ENCODE peak calls at places on chromosome 18, in seven cellular contexts. One of them, this sample, is unnamed.

GRCh38 chr18:49052891-49053644 is 102.3 kb upstream of the SMAD7 start:
- DNase-seq in epithelial cell of proximal tubule: no peak
- DNase-seq in stimulated activated naive B cell treated with anti-CD40 and anti-IgM and Interleukin-4, amounts not matched to agents 10 μg/mL and 1 μg/mL and 100 μg/mL, for 72 hours: no peak
- DNase-seq in HTR-8/SVneo: peak; percentile 34
- DNase-seq in HCT116: no peak
- DNase-seq in NCI-H1436 treated with DMSO at 0.1 percent for 48 hours: no peak
- DNase-seq in GM04503: peak; percentile 98
- DNase-seq in this sample: peak; percentile 19

GRCh38 chr18:37712776-37713175 is 147.2 kb upstream of the CELF4 start:
- DNase-seq in epithelial cell of proximal tubule: no peak
- DNase-seq in stimulated activated naive B cell treated with anti-CD40 and anti-IgM and Interleukin-4, amounts not matched to agents 10 μg/mL and 1 μg/mL and 100 μg/mL, for 72 hours: no peak
- DNase-seq in HTR-8/SVneo: no peak
- DNase-seq in HCT116: no peak
- DNase-seq in NCI-H1436 treated with DMSO at 0.1 percent for 48 hours: no peak
- DNase-seq in GM04503: no peak
- DNase-seq in this sample: no peak

GRCh38 chr18:21474621-21475020 is 125.9 kb downstream of the ESCO1 start:
- DNase-seq in epithelial cell of proximal tubule: no peak
- DNase-seq in stimulated activated naive B cell treated with anti-CD40 and anti-IgM and Interleukin-4, amounts not matched to agents 10 μg/mL and 1 μg/mL and 100 μg/mL, for 72 hours: no peak
- DNase-seq in HTR-8/SVneo: no peak
- DNase-seq in HCT116: no peak
- DNase-seq in NCI-H1436 treated with DMSO at 0.1 percent for 48 hours: no peak
- DNase-seq in GM04503: no peak
- DNase-seq in this sample: no peak

GRCh38 chr18:32271649-32272324 is 81.9 kb downstream of the MEP1B start:
- DNase-seq in epithelial cell of proximal tubule: peak; percentile 22
- DNase-seq in stimulated activated naive B cell treated with anti-CD40 and anti-IgM and Interleukin-4, amounts not matched to agents 10 μg/mL and 1 μg/mL and 100 μg/mL, for 72 hours: no peak
- DNase-seq in HTR-8/SVneo: peak; percentile 11
- DNase-seq in HCT116: peak; percentile 16
- DNase-seq in NCI-H1436 treated with DMSO at 0.1 percent for 48 hours: peak; percentile 33
- DNase-seq in GM04503: no peak
- DNase-seq in this sample: peak; percentile 66

GRCh38 chr18:23752796-23753195 is 63.5 kb downstream of the LAMA3 start:
- DNase-seq in epithelial cell of proximal tubule: no peak
- DNase-seq in stimulated activated naive B cell treated with anti-CD40 and anti-IgM and Interleukin-4, amounts not matched to agents 10 μg/mL and 1 μg/mL and 100 μg/mL, for 72 hours: no peak
- DNase-seq in HTR-8/SVneo: no peak
- DNase-seq in HCT116: no peak
- DNase-seq in NCI-H1436 treated with DMSO at 0.1 percent for 48 hours: no peak
- DNase-seq in GM04503: peak; percentile 10
- DNase-seq in this sample: no peak

GRCh38 chr18:10010611-10011015 is 96.8 kb downstream of the VAPA start:
- DNase-seq in epithelial cell of proximal tubule: peak; percentile 80
- DNase-seq in stimulated activated naive B cell treated with anti-CD40 and anti-IgM and Interleukin-4, amounts not matched to agents 10 μg/mL and 1 μg/mL and 100 μg/mL, for 72 hours: no peak
- DNase-seq in HTR-8/SVneo: peak; percentile 29
- DNase-seq in HCT116: no peak
- DNase-seq in NCI-H1436 treated with DMSO at 0.1 percent for 48 hours: no peak
- DNase-seq in GM04503: peak; percentile 99
- DNase-seq in this sample: no peak

GRCh38 chr18:50849448-50849847 is 29.5 kb upstream of the ME2 start:
- DNase-seq in epithelial cell of proximal tubule: no peak
- DNase-seq in stimulated activated naive B cell treated with anti-CD40 and anti-IgM and Interleukin-4, amounts not matched to agents 10 μg/mL and 1 μg/mL and 100 μg/mL, for 72 hours: no peak
- DNase-seq in HTR-8/SVneo: no peak
- DNase-seq in HCT116: no peak
- DNase-seq in NCI-H1436 treated with DMSO at 0.1 percent for 48 hours: no peak
- DNase-seq in GM04503: no peak
- DNase-seq in this sample: no peak

GRCh38 chr18:10431680-10432079 is 22.8 kb upstream of the APCDD1 start:
- DNase-seq in epithelial cell of proximal tubule: no peak
- DNase-seq in stimulated activated naive B cell treated with anti-CD40 and anti-IgM and Interleukin-4, amounts not matched to agents 10 μg/mL and 1 μg/mL and 100 μg/mL, for 72 hours: no peak
- DNase-seq in HTR-8/SVneo: no peak
- DNase-seq in HCT116: no peak
- DNase-seq in NCI-H1436 treated with DMSO at 0.1 percent for 48 hours: no peak
- DNase-seq in GM04503: no peak
- DNase-seq in this sample: no peak

GRCh38 chr18:58362027-58362575 is 266.8 kb downstream of the ALPK2 start:
- DNase-seq in epithelial cell of proximal tubule: peak; percentile 63
- DNase-seq in stimulated activated naive B cell treated with anti-CD40 and anti-IgM and Interleukin-4, amounts not matched to agents 10 μg/mL and 1 μg/mL and 100 μg/mL, for 72 hours: no peak
- DNase-seq in HTR-8/SVneo: peak; percentile 25
- DNase-seq in HCT116: no peak
- DNase-seq in NCI-H1436 treated with DMSO at 0.1 percent for 48 hours: no peak
- DNase-seq in GM04503: peak; percentile 97
- DNase-seq in this sample: no peak

GRCh38 chr18:22194151-22194598 is 24.8 kb downstream of the GATA6 start:
- DNase-seq in epithelial cell of proximal tubule: no peak
- DNase-seq in stimulated activated naive B cell treated with anti-CD40 and anti-IgM and Interleukin-4, amounts not matched to agents 10 μg/mL and 1 μg/mL and 100 μg/mL, for 72 hours: no peak
- DNase-seq in HTR-8/SVneo: no peak
- DNase-seq in HCT116: no peak
- DNase-seq in NCI-H1436 treated with DMSO at 0.1 percent for 48 hours: no peak
- DNase-seq in GM04503: no peak
- DNase-seq in this sample: no peak

GRCh38 chr18:50427896-50428295 is 53.0 kb downstream of the SKA1 start:
- DNase-seq in epithelial cell of proximal tubule: no peak
- DNase-seq in stimulated activated naive B cell treated with anti-CD40 and anti-IgM and Interleukin-4, amounts not matched to agents 10 μg/mL and 1 μg/mL and 100 μg/mL, for 72 hours: no peak
- DNase-seq in HTR-8/SVneo: no peak
- DNase-seq in HCT116: no peak
- DNase-seq in NCI-H1436 treated with DMSO at 0.1 percent for 48 hours: no peak
- DNase-seq in GM04503: no peak
- DNase-seq in this sample: no peak

GRCh38 chr18:74499633-74500032 is 3.5 kb downstream of the CNDP2 start:
- DNase-seq in epithelial cell of proximal tubule: no peak
- DNase-seq in stimulated activated naive B cell treated with anti-CD40 and anti-IgM and Interleukin-4, amounts not matched to agents 10 μg/mL and 1 μg/mL and 100 μg/mL, for 72 hours: no peak
- DNase-seq in HTR-8/SVneo: no peak
- DNase-seq in HCT116: no peak
- DNase-seq in NCI-H1436 treated with DMSO at 0.1 percent for 48 hours: no peak
- DNase-seq in GM04503: no peak
- DNase-seq in this sample: no peak

GRCh38 chr18:28198588-28198987 is 21.7 kb upstream of the CDH2 start:
- DNase-seq in epithelial cell of proximal tubule: no peak
- DNase-seq in stimulated activated naive B cell treated with anti-CD40 and anti-IgM and Interleukin-4, amounts not matched to agents 10 μg/mL and 1 μg/mL and 100 μg/mL, for 72 hours: no peak
- DNase-seq in HTR-8/SVneo: no peak
- DNase-seq in HCT116: no peak
- DNase-seq in NCI-H1436 treated with DMSO at 0.1 percent for 48 hours: no peak
- DNase-seq in GM04503: no peak
- DNase-seq in this sample: no peak

This sample was measured in NCI-H1105 treated with DMSO at 0.1 percent for 48 hours.